ENCODE peak calls at places on chromosomes 3 and 15, in four cellular contexts. A, S, E and K are unnamed samples.

GRCh38 chr3:17292556-17292955 is 407.8 kb downstream of the PLCL2 start:
- DNase-seq in A (no peak), S (no peak), E (no peak), K (no peak)

GRCh38 chr3:128763967-128764366 is 38.0 kb downstream of the RAB7A start:
- DNase-seq in S (no peak), A (no peak), E (no peak), K (no peak)

GRCh38 chr15:88178631-88179030 is 77.9 kb downstream of the NTRK3 start:
- DNase-seq in E (no peak), S (no peak), A (no peak), K (no peak)

GRCh38 chr3:151753846-151754245 is 20.1 kb downstream of the AADACL2 start:
- DNase-seq in S (no peak), A (no peak), E (no peak), K (no peak)

GRCh38 chr3:102531686-102532085 is 96.9 kb downstream of the ZPLD1 start:
- DNase-seq in E (no peak), S (no peak), A (no peak), K (no peak)

GRCh38 chr3:132315851-132316250 is 1.4 kb upstream of the ACP3 start:
- DNase-seq in S (no peak), A (no peak), E (no peak), K (no peak)

GRCh38 chr15:69272139-69272538 is 26.6 kb upstream of the PAQR5 start:
- DNase-seq in A (peak), E (no peak), S (no peak), K (no peak)

GRCh38 chr3:114504941-114505632 is 211.3 kb downstream of the TIGIT start:
- DNase-seq in S (no peak), A (no peak), E (no peak), K (no peak)

GRCh38 chr15:47292638-47293037 is 424.7 kb upstream of the SEMA6D start:
- DNase-seq in A (no peak), E (no peak), S (no peak), K (no peak)

GRCh38 chr3:153599685-153600084 is 437.7 kb downstream of the RAP2B start:
- DNase-seq in A (no peak), E (no peak), S (no peak), K (no peak)

GRCh38 chr15:90044191-90044590 is 43.1 kb downstream of the ZNF710 start:
- DNase-seq in A (no peak), S (no peak), E (no peak), K (no peak)

GRCh38 chr15:46091860-46092450 is 457.1 kb downstream of the SQOR start:
- DNase-seq in A (peak), S (no peak), E (peak), K (no peak)

GRCh38 chr15:58346361-58346760 is 85.4 kb upstream of the LIPC start:
- DNase-seq in S (no peak), A (peak), E (no peak), K (no peak)

GRCh38 chr3:45112939-45113338 is 33.2 kb downstream of the CDCP1 start:
- DNase-seq in S (no peak), E (no peak), A (no peak), K (no peak)

GRCh38 chr3:197008436-197009209 is 21.0 kb downstream of the MELTF start:
- DNase-seq in S (no peak), E (no peak), A (no peak), K (no peak)

GRCh38 chr15:86663304-86663703 is 583.6 kb downstream of the AGBL1 start:
- DNase-seq in A (no peak), E (no peak), S (no peak), K (no peak)

GRCh38 chr15:71411538-71412482 is 296.5 kb downstream of the THSD4 start:
- DNase-seq in E (no peak), S (no peak), A (no peak), K (no peak)
- TF ChIP-seq POLR2AphosphoS5 in E (no peak), S (peak), A (no peak), K (no peak)

GRCh38 chr3:89108154-89108553 is 733 bp downstream of the EPHA3 start:
- DNase-seq in A (no peak), E (no peak), S (no peak), K (no peak)

GRCh38 chr3:89113344-89113743 is 5.9 kb downstream of the EPHA3 start:
- DNase-seq in E (no peak), A (no peak), S (no peak), K (no peak)

GRCh38 chr3:89104499-89104898 is 2.9 kb upstream of the EPHA3 start:
- DNase-seq in S (no peak), A (no peak), E (no peak), K (no peak)

GRCh38 chr3:89107461-89108035 is at the start of gene EPHA3:
- DNase-seq in S (no peak), E (peak), A (peak), K (no peak)
- TF ChIP-seq POLR2AphosphoS5 in S (peak), E (no peak), A (no peak), K (no peak)

GRCh38 chr3:9747267-9747666 is 2.5 kb upstream of the OGG1 start:
- DNase-seq in E (no peak), A (no peak), S (no peak), K (no peak)
- TF ChIP-seq POLR2AphosphoS5 in E (peak), A (no peak), S (no peak), K (no peak)

DNA sequence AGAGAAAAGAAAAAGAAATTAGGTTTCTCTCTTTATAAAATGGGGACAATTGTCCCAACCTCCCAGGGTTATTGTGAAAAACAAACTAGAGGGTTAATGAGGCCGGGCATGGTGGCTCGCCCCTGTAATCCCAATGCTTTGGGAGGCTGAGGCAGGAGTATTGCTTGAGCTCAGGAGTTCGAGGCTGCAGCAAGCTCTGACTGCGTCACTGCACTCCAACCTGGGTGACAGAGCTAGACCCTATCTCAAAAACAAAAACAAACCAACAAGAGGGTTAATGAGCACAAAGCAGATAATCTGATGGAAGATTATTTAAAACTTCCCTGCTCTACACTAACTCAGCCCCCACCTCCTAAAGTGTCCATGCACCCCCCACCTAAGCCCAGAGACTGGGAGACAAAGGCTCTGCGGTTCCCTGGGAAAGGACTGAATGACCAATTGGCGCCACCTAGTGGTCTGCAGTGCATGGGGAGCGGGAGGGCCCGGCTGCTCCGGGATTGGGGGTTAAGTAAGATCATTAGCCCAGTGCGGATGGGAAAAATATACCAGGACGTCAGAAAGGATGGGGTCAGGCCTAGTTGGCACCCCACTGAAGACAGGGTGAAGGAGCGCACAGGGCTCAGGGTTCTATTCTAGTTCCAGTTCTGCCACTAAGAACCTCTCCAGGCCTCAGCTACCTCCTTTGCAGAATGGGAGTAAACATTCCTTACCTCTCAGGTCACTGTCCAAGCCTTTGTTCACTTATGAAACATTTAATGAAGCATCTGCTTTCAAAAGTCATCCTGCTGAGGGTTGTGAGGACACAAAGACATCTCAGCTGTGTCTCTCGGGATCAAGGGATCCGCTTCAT is 15.6 kb downstream of the PIF1 start:
- DNase-seq in S (no peak), A (peak), E (peak), K (peak)
- TF ChIP-seq POLR2AphosphoS5 in S (no peak), A (no peak), E (no peak), K (no peak)